ENCODE peak calls at places on chromosome 16, in six cellular contexts. K, A, W, P, S and D are unnamed samples.

GRCh38 chr16:89711601-89712475 is 8.9 kb downstream of the VPS9D1 start:
- DNase-seq in P (peak), K (peak), W (peak), A (peak), S (peak), D (peak)

GRCh38 chr16:67459066-67459857 is 21.7 kb downstream of the ATP6V0D1 start:
- DNase-seq in W (no peak), K (no peak), P (peak), A (peak), S (peak), D (no peak)

GRCh38 chr16:53636978-53637377 is 66.7 kb downstream of the RPGRIP1L start:
- DNase-seq in P (no peak), W (no peak), A (no peak), S (no peak), K (no peak), D (no peak)

GRCh38 chr16:83403751-83404150 is 404.0 kb upstream of the HSBP1 start:
- DNase-seq in K (no peak), W (no peak), P (no peak), S (no peak), A (no peak), D (no peak)

GRCh38 chr16:85453-85782 is 7.4 kb downstream of the MPG start:
- DNase-seq in K (no peak), A (no peak), P (no peak), S (no peak), W (no peak), D (no peak)

GRCh38 chr16:51596247-51596646 is 445.2 kb upstream of the SALL1 start:
- DNase-seq in W (no peak), P (no peak), A (no peak), S (no peak), K (no peak), D (no peak)

GRCh38 chr16:83312846-83313245 is 494.9 kb upstream of the HSBP1 start:
- DNase-seq in P (no peak), K (no peak), S (no peak), W (no peak), A (no peak), D (no peak)

GRCh38 chr16:70644763-70645597 is 1.4 kb upstream of the IL34 start:
- DNase-seq in W (no peak), P (no peak), A (peak), S (no peak), K (no peak), D (peak)

GRCh38 chr16:24332695-24333094 is 76.6 kb downstream of the CACNG3 start:
- DNase-seq in A (no peak), S (no peak), K (no peak), P (no peak), W (no peak), D (no peak)

GRCh38 chr16:67104061-67104460 is 5.7 kb upstream of the PHAF1 start:
- DNase-seq in P (no peak), A (peak), K (no peak), W (no peak), S (no peak), D (peak)

GRCh38 chr16:53805113-53805512 is 101.2 kb downstream of the FTO start:
- DNase-seq in S (no peak), K (no peak), A (no peak), W (no peak), P (no peak), D (peak)

GRCh38 chr16:66133641-66134402 is 232.7 kb upstream of the CDH5 start:
- DNase-seq in K (no peak), S (no peak), P (peak), A (no peak), W (no peak), D (peak)

GRCh38 chr16:81470796-81471636 is 26.4 kb downstream of the CMIP start:
- DNase-seq in A (no peak), K (no peak), S (no peak), W (no peak), P (no peak), D (no peak)

GRCh38 chr16:10577305-10578202 is 2.8 kb downstream of the EMP2 start:
- DNase-seq in A (no peak), S (no peak), K (no peak), P (peak), W (no peak), D (peak)

GRCh38 chr16:70770291-70770967 is 30.5 kb downstream of the VAC14 start:
- DNase-seq in A (no peak), S (no peak), K (no peak), P (no peak), W (no peak), D (no peak)

GRCh38 chr16:83714286-83714685 is 93.5 kb upstream of the HSBP1 start:
- DNase-seq in S (no peak), A (no peak), K (no peak), W (no peak), P (no peak), D (no peak)

GRCh38 chr16:2015117-2015946 is 4.3 kb upstream of the NPW start:
- DNase-seq in K (no peak), S (no peak), P (no peak), W (no peak), A (peak), D (peak)

GRCh38 chr16:86497551-86498021 is 12.7 kb upstream of the FOXF1 start:
- DNase-seq in W (no peak), S (no peak), P (no peak), A (peak), K (no peak), D (peak)

GRCh38 chr16:16797239-16797638 is 418.3 kb downstream of the NPIPA7 start:
- DNase-seq in A (no peak), K (no peak), P (no peak), S (no peak), W (no peak), D (no peak)

GRCh38 chr16:74275031-74275636 is 21.5 kb upstream of the PSMD7 start:
- DNase-seq in W (no peak), K (no peak), P (peak), S (peak), A (peak), D (peak)

GRCh38 chr16:4261557-4262172 is 11.2 kb downstream of the TFAP4 start:
- DNase-seq in S (no peak), P (peak), W (peak), A (peak), K (no peak), D (peak)

GRCh38 chr16:69848635-69849545 is 86.8 kb downstream of the WWP2 start:
- DNase-seq in A (no peak), S (peak), K (no peak), W (no peak), P (peak), D (peak)

GRCh38 chr16:21302898-21303528 is 24.9 kb upstream of the CRYM start:
- DNase-seq in P (peak), S (no peak), W (no peak), A (no peak), K (no peak), D (no peak)

GRCh38 chr16:12613131-12613991 is 190.3 kb downstream of the CPPED1 start:
- DNase-seq in A (no peak), K (no peak), W (peak), S (no peak), P (no peak), D (no peak)

GRCh38 chr16:21599994-21600773 is 807 bp downstream of the METTL9 start:
- DNase-seq in P (peak), A (peak), S (no peak), K (no peak), W (no peak), D (peak)

GRCh38 chr16:51538707-51539604 is 387.9 kb upstream of the SALL1 start:
- DNase-seq in W (no peak), S (no peak), P (peak), A (peak), K (peak), D (peak)

GRCh38 chr16:69105501-69106361 is at the start of gene HAS3:
- DNase-seq in W (peak), K (peak), P (peak), S (peak), A (peak), D (peak)